ENCODE peak calls at places on chromosomes 5 and 9, in six cellular contexts. R, Y, U, O, N and W are unnamed samples.
A peak's percentile ranks its signal among the peaks of the same experiment; 100 is the strongest.

GRCh38 chr9:21434202-21435014 is 5.8 kb upstream of the IFNA1 start:
- DNase-seq in N (peak; percentile 22), U (peak; percentile 72), R (peak; percentile 28), Y (peak; percentile 35), O (peak; percentile 69), W (no peak)

GRCh38 chr9:9846538-9846937 is 766.3 kb downstream of the PTPRD start:
- DNase-seq in O (no peak), Y (no peak), R (no peak), U (no peak), N (no peak), W (no peak)

GRCh38 chr9:81666123-81666522 is 23.2 kb downstream of the TLE1 start:
- DNase-seq in O (peak; percentile 61), R (no peak), N (no peak), Y (no peak), U (no peak), W (no peak)

GRCh38 chr5:140261403-140262171 is 41.3 kb downstream of the PFDN1 start:
- DNase-seq in N (peak; percentile 62), Y (peak; percentile 83), O (peak; percentile 72), R (no peak), U (no peak), W (no peak)

GRCh38 chr5:108619815-108620214 is 127.9 kb upstream of the FER start:
- DNase-seq in O (no peak), N (no peak), Y (no peak), U (no peak), R (no peak), W (no peak)

GRCh38 chr9:114038724-114039313 is 39.3 kb downstream of the AMBP start:
- DNase-seq in N (no peak), R (no peak), O (no peak), Y (no peak), U (no peak), W (no peak)

GRCh38 chr9:12657233-12657632 is 36.0 kb upstream of the TYRP1 start:
- DNase-seq in U (no peak), Y (no peak), O (no peak), N (no peak), R (no peak), W (no peak)

GRCh38 chr5:100970646-100971045 is 67.6 kb upstream of the ST8SIA4 start:
- DNase-seq in R (no peak), Y (no peak), U (no peak), N (no peak), O (no peak), W (no peak)

GRCh38 chr5:73786043-73786831 is 160.2 kb downstream of the ARHGEF28 start:
- DNase-seq in U (no peak), N (no peak), O (no peak), R (no peak), Y (no peak), W (no peak)

GRCh38 chr9:94912700-94913249 is 186.3 kb downstream of the AOPEP start:
- DNase-seq in R (no peak), O (no peak), Y (no peak), N (peak; percentile 34), U (no peak), W (no peak)

GRCh38 chr5:170782438-170782837 is 1.1 kb upstream of the GABRP start:
- DNase-seq in Y (no peak), O (no peak), R (no peak), N (no peak), U (no peak), W (no peak)

GRCh38 chr5:181255276-181255675 is 5.7 kb downstream of the TRIM52 start:
- DNase-seq in U (no peak), R (no peak), N (no peak), O (no peak), Y (no peak), W (no peak)

GRCh38 chr9:6975198-6975597 is 217.4 kb downstream of the KDM4C start:
- DNase-seq in O (no peak), N (no peak), Y (no peak), U (no peak), R (no peak), W (no peak)

GRCh38 chr5:157143127-157143959 is 678 bp upstream of the MED7 start:
- DNase-seq in O (no peak), N (peak; percentile 58), U (peak; percentile 82), R (peak; percentile 45), Y (peak; percentile 6), W (no peak)

GRCh38 chr5:96320797-96321196 is 112.3 kb downstream of the PCSK1 start:
- DNase-seq in U (no peak), Y (no peak), N (no peak), R (no peak), O (no peak), W (no peak)

GRCh38 chr9:137048655-137049543 is 2.9 kb upstream of the NPDC1 start:
- DNase-seq in O (no peak), N (peak; percentile 74), Y (no peak), U (no peak), R (no peak), W (no peak)

GRCh38 chr5:59661939-59662615 is 231.4 kb downstream of the PDE4D start:
- DNase-seq in O (no peak), R (no peak), Y (no peak), U (no peak), N (no peak), W (no peak)

GRCh38 chr9:137243626-137244485 is 2.8 kb downstream of the TUBB4B start:
- DNase-seq in U (no peak), R (no peak), N (no peak), O (no peak), Y (no peak), W (no peak)

GRCh38 chr5:133404724-133405123 is 207.6 kb downstream of the FSTL4 start:
- DNase-seq in R (no peak), O (no peak), Y (no peak), U (no peak), N (peak; percentile 56), W (no peak)

GRCh38 chr5:147382776-147383175 is 127.1 kb downstream of the DPYSL3 start:
- DNase-seq in Y (no peak), N (peak; percentile 17), O (no peak), R (no peak), U (no peak), W (no peak)

GRCh38 chr5:159208508-159209437 is 580 bp downstream of the RNF145 start:
- DNase-seq in N (peak; percentile 73), R (no peak), O (peak; percentile 31), Y (no peak), U (peak; percentile 35), W (no peak)

GRCh38 chr9:135073741-135074305 is 13.6 kb upstream of the OLFM1 start:
- DNase-seq in U (no peak), Y (no peak), N (no peak), R (no peak), O (no peak), W (no peak)

GRCh38 chr9:112846528-112847488 is 43.9 kb downstream of the SLC46A2 start:
- DNase-seq in U (no peak), N (no peak), R (no peak), Y (no peak), O (no peak), W (no peak)

GRCh38 chr5:150376799-150377771 is 19.6 kb downstream of the TCOF1 start:
- DNase-seq in U (no peak), O (no peak), Y (peak; percentile 33), R (no peak), N (no peak), W (no peak)

GRCh38 chr5:178325311-178326053 is 92.9 kb upstream of the PHYKPL start:
- DNase-seq in N (no peak), O (no peak), Y (no peak), U (no peak), R (no peak), W (no peak)